ENCODE peak calls at places on chromosomes 4 and X, in nine cellular contexts. One of them, this sample, is unnamed.

GRCh38 chrX:9312922-9313867 is 151.7 kb upstream of the TBL1X start:
- DNase-seq in GM23248: no peak
- DNase-seq in AG10803: no peak
- DNase-seq in adipocyte: no peak
- DNase-seq in bronchial epithelial cell: peak; percentile 2
- DNase-seq in CD8-positive, alpha-beta memory T cell: peak; percentile 51
- DNase-seq in BJ: no peak
- DNase-seq in tibial artery: peak; percentile 22
- DNase-seq in A549: peak; percentile 7
- DNase-seq in this sample: no peak

GRCh38 chrX:153649178-153649914 is 2.3 kb downstream of the DUSP9 start:
- DNase-seq in GM23248: peak; percentile 37
- DNase-seq in AG10803: no peak
- DNase-seq in adipocyte: no peak
- DNase-seq in bronchial epithelial cell: no peak
- DNase-seq in CD8-positive, alpha-beta memory T cell: peak; percentile 31
- DNase-seq in BJ: no peak
- DNase-seq in tibial artery: no peak
- DNase-seq in A549: peak; percentile 69
- DNase-seq in this sample: no peak

GRCh38 chrX:120660638-120661037 is 30.8 kb upstream of the C1GALT1C1 start:
- DNase-seq in GM23248: peak; percentile 70
- DNase-seq in AG10803: peak; percentile 43
- DNase-seq in adipocyte: peak; percentile 49
- DNase-seq in bronchial epithelial cell: peak; percentile 65
- DNase-seq in CD8-positive, alpha-beta memory T cell: no peak
- DNase-seq in BJ: no peak
- DNase-seq in tibial artery: no peak
- DNase-seq in A549: no peak
- DNase-seq in this sample: no peak

GRCh38 chr4:163157157-163157556 is 9.5 kb downstream of the NAF1 start:
- DNase-seq in GM23248: peak; percentile 80
- DNase-seq in AG10803: peak; percentile 67
- DNase-seq in adipocyte: peak; percentile 57
- DNase-seq in bronchial epithelial cell: peak; percentile 57
- DNase-seq in CD8-positive, alpha-beta memory T cell: no peak
- DNase-seq in BJ: peak; percentile 20
- DNase-seq in tibial artery: no peak
- DNase-seq in A549: no peak
- DNase-seq in this sample: peak; percentile 71

GRCh38 chrX:22730542-22730941 is 269.2 kb upstream of the DDX53 start:
- DNase-seq in GM23248: no peak
- DNase-seq in AG10803: no peak
- DNase-seq in adipocyte: no peak
- DNase-seq in bronchial epithelial cell: no peak
- DNase-seq in CD8-positive, alpha-beta memory T cell: no peak
- DNase-seq in BJ: no peak
- DNase-seq in tibial artery: no peak
- DNase-seq in A549: no peak
- DNase-seq in this sample: no peak

GRCh38 chrX:69031971-69032391 is 133.3 kb downstream of the PJA1 start:
- DNase-seq in GM23248: peak; percentile 28
- DNase-seq in AG10803: no peak
- DNase-seq in adipocyte: no peak
- DNase-seq in bronchial epithelial cell: peak; percentile 88
- DNase-seq in CD8-positive, alpha-beta memory T cell: no peak
- DNase-seq in BJ: no peak
- DNase-seq in tibial artery: no peak
- DNase-seq in A549: no peak
- DNase-seq in this sample: no peak

GRCh38 chr4:72394264-72394663 is 174.8 kb downstream of the ADAMTS3 start:
- DNase-seq in GM23248: no peak
- DNase-seq in AG10803: no peak
- DNase-seq in adipocyte: no peak
- DNase-seq in bronchial epithelial cell: peak; percentile 96
- DNase-seq in CD8-positive, alpha-beta memory T cell: no peak
- DNase-seq in BJ: no peak
- DNase-seq in tibial artery: no peak
- DNase-seq in A549: no peak
- DNase-seq in this sample: peak; percentile 40

GRCh38 chr4:98793658-98794057 is 135.2 kb upstream of the TSPAN5 start:
- DNase-seq in GM23248: no peak
- DNase-seq in AG10803: no peak
- DNase-seq in adipocyte: no peak
- DNase-seq in bronchial epithelial cell: peak; percentile 97
- DNase-seq in CD8-positive, alpha-beta memory T cell: no peak
- DNase-seq in BJ: no peak
- DNase-seq in tibial artery: no peak
- DNase-seq in A549: no peak
- DNase-seq in this sample: no peak

GRCh38 chr4:109378076-109378475 is 55.5 kb upstream of the SEC24B start:
- DNase-seq in GM23248: no peak
- DNase-seq in AG10803: no peak
- DNase-seq in adipocyte: no peak
- DNase-seq in bronchial epithelial cell: no peak
- DNase-seq in CD8-positive, alpha-beta memory T cell: no peak
- DNase-seq in BJ: no peak
- DNase-seq in tibial artery: no peak
- DNase-seq in A549: no peak
- DNase-seq in this sample: no peak

GRCh38 chr4:122633211-122633610 is 12.3 kb upstream of the IL21 start:
- DNase-seq in GM23248: peak; percentile 30
- DNase-seq in AG10803: peak; percentile 55
- DNase-seq in adipocyte: peak; percentile 30
- DNase-seq in bronchial epithelial cell: no peak
- DNase-seq in CD8-positive, alpha-beta memory T cell: no peak
- DNase-seq in BJ: peak; percentile 59
- DNase-seq in tibial artery: no peak
- DNase-seq in A549: no peak
- DNase-seq in this sample: peak; percentile 8

GRCh38 chrX:74535633-74536141 is 78.7 kb downstream of the RLIM start:
- DNase-seq in GM23248: peak; percentile 87
- DNase-seq in AG10803: peak; percentile 59
- DNase-seq in adipocyte: peak; percentile 73
- DNase-seq in bronchial epithelial cell: peak; percentile 71
- DNase-seq in CD8-positive, alpha-beta memory T cell: peak; percentile 16
- DNase-seq in BJ: peak; percentile 8
- DNase-seq in tibial artery: peak; percentile 61
- DNase-seq in A549: no peak
- DNase-seq in this sample: peak; percentile 55

GRCh38 chr4:52037730-52038108 is 380 bp downstream of the SGCB start:
- DNase-seq in GM23248: peak; percentile 66
- DNase-seq in AG10803: peak; percentile 25
- DNase-seq in adipocyte: peak; percentile 76
- DNase-seq in bronchial epithelial cell: no peak
- DNase-seq in CD8-positive, alpha-beta memory T cell: peak; percentile 3
- DNase-seq in BJ: no peak
- DNase-seq in tibial artery: peak; percentile 29
- DNase-seq in A549: peak; percentile 18
- DNase-seq in this sample: peak; percentile 46

GRCh38 chrX:133402830-133403625 is 12.3 kb downstream of the GPC4 start:
- DNase-seq in GM23248: no peak
- DNase-seq in AG10803: no peak
- DNase-seq in adipocyte: no peak
- DNase-seq in bronchial epithelial cell: no peak
- DNase-seq in CD8-positive, alpha-beta memory T cell: no peak
- DNase-seq in BJ: no peak
- DNase-seq in tibial artery: no peak
- DNase-seq in A549: no peak
- DNase-seq in this sample: no peak

GRCh38 chrX:69028006-69028760 is 137.1 kb downstream of the PJA1 start:
- DNase-seq in GM23248: no peak
- DNase-seq in AG10803: no peak
- DNase-seq in adipocyte: no peak
- DNase-seq in bronchial epithelial cell: no peak
- DNase-seq in CD8-positive, alpha-beta memory T cell: no peak
- DNase-seq in BJ: no peak
- DNase-seq in tibial artery: no peak
- DNase-seq in A549: no peak
- DNase-seq in this sample: no peak

GRCh38 chr4:16083217-16084191 is at the start of gene PROM1:
- DNase-seq in GM23248: peak; percentile 16
- DNase-seq in AG10803: no peak
- DNase-seq in adipocyte: peak; percentile 19
- DNase-seq in bronchial epithelial cell: no peak
- DNase-seq in CD8-positive, alpha-beta memory T cell: no peak
- DNase-seq in BJ: no peak
- DNase-seq in tibial artery: no peak
- DNase-seq in A549: no peak
- DNase-seq in this sample: no peak

GRCh38 chr4:108120789-108121188 is 47.9 kb downstream of the LEF1 start:
- DNase-seq in GM23248: no peak
- DNase-seq in AG10803: no peak
- DNase-seq in adipocyte: no peak
- DNase-seq in bronchial epithelial cell: no peak
- DNase-seq in CD8-positive, alpha-beta memory T cell: no peak
- DNase-seq in BJ: no peak
- DNase-seq in tibial artery: no peak
- DNase-seq in A549: no peak
- DNase-seq in this sample: no peak

GRCh38 chrX:140764401-140764919 is 54.9 kb downstream of the LINC00632 start:
- DNase-seq in GM23248: peak; percentile 80
- DNase-seq in AG10803: peak; percentile 68
- DNase-seq in adipocyte: peak; percentile 67
- DNase-seq in bronchial epithelial cell: no peak
- DNase-seq in CD8-positive, alpha-beta memory T cell: no peak
- DNase-seq in BJ: no peak
- DNase-seq in tibial artery: peak; percentile 39
- DNase-seq in A549: no peak
- DNase-seq in this sample: peak; percentile 66
- H3K4me3 ChIP-seq in GM23248: peak overlapping the region; percentile 91
- H3K4me3 ChIP-seq in AG10803: peak overlapping the region; percentile 75
- H3K4me3 ChIP-seq in adipocyte: peak overlapping the region; percentile 89
- H3K4me3 ChIP-seq in bronchial epithelial cell: peak overlapping the region; percentile 17
- H3K4me3 ChIP-seq in CD8-positive, alpha-beta memory T cell: no peak overlapping the region
- H3K4me3 ChIP-seq in BJ: peak overlapping the region; percentile 64
- H3K4me3 ChIP-seq in tibial artery: peak overlapping the region; percentile 63
- H3K4me3 ChIP-seq in A549: peak overlapping the region; percentile 64
- H3K4me3 ChIP-seq in this sample: peak overlapping the region; percentile 73

GRCh38 chr4:139901516-139902327 is 236.1 kb downstream of the MGST2 start:
- DNase-seq in GM23248: peak; percentile 58
- DNase-seq in AG10803: peak; percentile 49
- DNase-seq in adipocyte: peak; percentile 58
- DNase-seq in bronchial epithelial cell: peak; percentile 70
- DNase-seq in CD8-positive, alpha-beta memory T cell: no peak
- DNase-seq in BJ: no peak
- DNase-seq in tibial artery: no peak
- DNase-seq in A549: no peak
- DNase-seq in this sample: peak; percentile 54

GRCh38 chr4:139903845-139904244 is 238.2 kb downstream of the MGST2 start:
- DNase-seq in GM23248: peak; percentile 26
- DNase-seq in AG10803: no peak
- DNase-seq in adipocyte: no peak
- DNase-seq in bronchial epithelial cell: peak; percentile 37
- DNase-seq in CD8-positive, alpha-beta memory T cell: no peak
- DNase-seq in BJ: no peak
- DNase-seq in tibial artery: no peak
- DNase-seq in A549: no peak
- DNase-seq in this sample: peak; percentile 44

GRCh38 chr4:139904406-139904805 is 238.8 kb downstream of the MGST2 start:
- DNase-seq in GM23248: no peak
- DNase-seq in AG10803: no peak
- DNase-seq in adipocyte: no peak
- DNase-seq in bronchial epithelial cell: no peak
- DNase-seq in CD8-positive, alpha-beta memory T cell: no peak
- DNase-seq in BJ: no peak
- DNase-seq in tibial artery: no peak
- DNase-seq in A549: no peak
- DNase-seq in this sample: no peak

GRCh38 chr4:139900964-139901376 is 235.4 kb downstream of the MGST2 start:
- DNase-seq in GM23248: peak; percentile 59
- DNase-seq in AG10803: no peak
- DNase-seq in adipocyte: no peak
- DNase-seq in bronchial epithelial cell: peak; percentile 91
- DNase-seq in CD8-positive, alpha-beta memory T cell: no peak
- DNase-seq in BJ: no peak
- DNase-seq in tibial artery: no peak
- DNase-seq in A549: no peak
- DNase-seq in this sample: peak; percentile 47

GRCh38 chr4:139902328-139903217 is 237.0 kb downstream of the MGST2 start:
- DNase-seq in GM23248: peak; percentile 61
- DNase-seq in AG10803: peak; percentile 43
- DNase-seq in adipocyte: peak; percentile 45
- DNase-seq in bronchial epithelial cell: peak; percentile 3
- DNase-seq in CD8-positive, alpha-beta memory T cell: no peak
- DNase-seq in BJ: no peak
- DNase-seq in tibial artery: no peak
- DNase-seq in A549: no peak
- DNase-seq in this sample: peak; percentile 33
- H3K4me3 ChIP-seq in GM23248: peak overlapping the region; percentile 79
- H3K4me3 ChIP-seq in AG10803: peak overlapping the region; percentile 48
- H3K4me3 ChIP-seq in adipocyte: peak overlapping the region; percentile 88
- H3K4me3 ChIP-seq in bronchial epithelial cell: peak overlapping the region; percentile 5
- H3K4me3 ChIP-seq in CD8-positive, alpha-beta memory T cell: no peak overlapping the region
- H3K4me3 ChIP-seq in BJ: peak overlapping the region; percentile 20
- H3K4me3 ChIP-seq in tibial artery: peak overlapping the region; percentile 42
- H3K4me3 ChIP-seq in A549: no peak overlapping the region
- H3K4me3 ChIP-seq in this sample: peak overlapping the region; percentile 43

DNA sequence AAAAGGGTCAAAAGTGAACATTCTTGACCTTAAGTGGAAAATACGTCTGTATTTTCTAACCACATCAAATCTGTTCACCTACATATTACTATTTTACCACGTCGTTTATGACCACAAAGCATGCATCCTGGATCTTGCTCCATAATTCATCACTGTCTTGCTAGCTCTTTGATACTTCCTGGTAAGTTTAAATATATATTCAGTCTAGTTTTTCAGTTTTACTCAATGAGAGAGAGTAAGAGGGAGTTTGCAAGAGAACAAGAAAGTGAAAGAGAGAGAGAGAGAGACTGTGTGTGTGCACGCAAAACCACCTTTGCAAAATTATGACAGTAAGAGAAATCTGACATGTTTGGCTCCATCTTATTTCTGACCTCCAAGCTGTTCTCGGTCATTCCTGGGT is 173.7 kb upstream of the GALNTL6 start:
- DNase-seq in GM23248: no peak
- DNase-seq in AG10803: no peak
- DNase-seq in adipocyte: no peak
- DNase-seq in bronchial epithelial cell: no peak
- DNase-seq in CD8-positive, alpha-beta memory T cell: no peak
- DNase-seq in BJ: no peak
- DNase-seq in tibial artery: no peak
- DNase-seq in A549: no peak
- DNase-seq in this sample: no peak
- H3K4me3 ChIP-seq in GM23248: no peak overlapping the region
- H3K4me3 ChIP-seq in AG10803: no peak overlapping the region
- H3K4me3 ChIP-seq in adipocyte: no peak overlapping the region
- H3K4me3 ChIP-seq in bronchial epithelial cell: no peak overlapping the region
- H3K4me3 ChIP-seq in CD8-positive, alpha-beta memory T cell: no peak overlapping the region
- H3K4me3 ChIP-seq in BJ: no peak overlapping the region
- H3K4me3 ChIP-seq in tibial artery: no peak overlapping the region
- H3K4me3 ChIP-seq in A549: no peak overlapping the region
- H3K4me3 ChIP-seq in this sample: no peak overlapping the region

DNA sequence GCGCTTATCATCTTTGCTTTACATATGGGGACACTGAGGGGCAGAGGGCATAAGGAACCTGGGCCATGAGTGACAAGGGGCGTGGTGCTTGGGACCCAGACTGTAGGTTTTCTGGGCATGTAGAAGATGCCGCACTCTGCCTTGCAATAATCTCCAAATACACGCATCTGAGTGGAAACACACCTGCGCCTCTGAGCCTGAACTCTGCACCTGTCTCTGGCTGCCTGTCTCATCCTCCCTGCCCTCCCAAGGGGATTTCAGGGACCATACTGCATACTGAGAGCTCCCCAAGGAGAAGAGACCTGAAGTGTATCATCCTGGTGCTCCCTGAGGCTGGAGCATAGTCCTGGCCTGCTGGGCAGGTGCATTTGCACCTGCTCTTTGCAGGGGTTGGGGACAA is 34.7 kb upstream of the ASMTL start:
- DNase-seq in GM23248: no peak
- DNase-seq in AG10803: no peak
- DNase-seq in adipocyte: no peak
- DNase-seq in bronchial epithelial cell: no peak
- DNase-seq in CD8-positive, alpha-beta memory T cell: no peak
- DNase-seq in BJ: no peak
- DNase-seq in tibial artery: no peak
- DNase-seq in A549: no peak
- DNase-seq in this sample: no peak
- H3K4me3 ChIP-seq in GM23248: no peak overlapping the region
- H3K4me3 ChIP-seq in AG10803: no peak overlapping the region
- H3K4me3 ChIP-seq in adipocyte: no peak overlapping the region
- H3K4me3 ChIP-seq in bronchial epithelial cell: no peak overlapping the region
- H3K4me3 ChIP-seq in CD8-positive, alpha-beta memory T cell: no peak overlapping the region
- H3K4me3 ChIP-seq in BJ: no peak overlapping the region
- H3K4me3 ChIP-seq in tibial artery: no peak overlapping the region
- H3K4me3 ChIP-seq in A549: no peak overlapping the region
- H3K4me3 ChIP-seq in this sample: no peak overlapping the region

This sample was measured in fibroblast of mammary gland.